ENCODE peak calls at places on chromosomes 12 and 14, in nine cellular contexts. One of them, this sample, is unnamed.

GRCh38 chr12:40970320-40970907 is 217.7 kb upstream of the PDZRN4 start:
- DNase-seq in heart right ventricle: no peak
- DNase-seq in lower lobe of right lung: no peak
- DNase-seq in HFF-Myc: no peak
- DNase-seq in uterus: no peak
- DNase-seq in tibial artery: no peak
- DNase-seq in Caco-2: no peak
- DNase-seq in cardiac muscle cell: no peak
- DNase-seq in fibroblast of mammary gland: no peak
- DNase-seq in this sample: no peak

GRCh38 chr14:29518335-29518734 is 409.3 kb downstream of the PRKD1 start:
- DNase-seq in cardiac muscle cell: peak; percentile 22
- DNase-seq in Caco-2: no peak
- DNase-seq in HFF-Myc: no peak
- DNase-seq in tibial artery: no peak
- DNase-seq in heart right ventricle: no peak
- DNase-seq in lower lobe of right lung: no peak
- DNase-seq in fibroblast of mammary gland: peak; percentile 36
- DNase-seq in uterus: no peak
- DNase-seq in this sample: peak; percentile 49

GRCh38 chr14:94322648-94323570 is at the start of gene SERPINA6:
- DNase-seq in Caco-2: no peak
- DNase-seq in heart right ventricle: no peak
- DNase-seq in cardiac muscle cell: peak; percentile 45
- DNase-seq in fibroblast of mammary gland: peak; percentile 78
- DNase-seq in lower lobe of right lung: no peak
- DNase-seq in tibial artery: no peak
- DNase-seq in HFF-Myc: no peak
- DNase-seq in uterus: no peak
- DNase-seq in this sample: peak; percentile 77

GRCh38 chr12:132020292-132020691 is 70.5 kb downstream of the EP400 start:
- DNase-seq in tibial artery: no peak
- DNase-seq in lower lobe of right lung: no peak
- DNase-seq in cardiac muscle cell: no peak
- DNase-seq in HFF-Myc: no peak
- DNase-seq in Caco-2: no peak
- DNase-seq in heart right ventricle: no peak
- DNase-seq in uterus: no peak
- DNase-seq in fibroblast of mammary gland: no peak
- DNase-seq in this sample: no peak

GRCh38 chr14:101006008-101006407 is 102.5 kb upstream of the RTL1 start:
- DNase-seq in fibroblast of mammary gland: no peak
- DNase-seq in lower lobe of right lung: no peak
- DNase-seq in tibial artery: no peak
- DNase-seq in HFF-Myc: no peak
- DNase-seq in uterus: peak; percentile 8
- DNase-seq in heart right ventricle: no peak
- DNase-seq in cardiac muscle cell: no peak
- DNase-seq in Caco-2: no peak
- DNase-seq in this sample: no peak

GRCh38 chr12:75774309-75775052 is 257.1 kb downstream of the PHLDA1 start:
- DNase-seq in lower lobe of right lung: no peak
- DNase-seq in Caco-2: no peak
- DNase-seq in cardiac muscle cell: no peak
- DNase-seq in HFF-Myc: no peak
- DNase-seq in uterus: no peak
- DNase-seq in tibial artery: no peak
- DNase-seq in heart right ventricle: no peak
- DNase-seq in fibroblast of mammary gland: no peak
- DNase-seq in this sample: peak; percentile 72

GRCh38 chr12:82740129-82741000 is 53.7 kb downstream of the TMTC2 start:
- DNase-seq in lower lobe of right lung: no peak
- DNase-seq in Caco-2: no peak
- DNase-seq in heart right ventricle: no peak
- DNase-seq in HFF-Myc: peak; percentile 52
- DNase-seq in fibroblast of mammary gland: peak; percentile 68
- DNase-seq in cardiac muscle cell: peak; percentile 71
- DNase-seq in uterus: no peak
- DNase-seq in tibial artery: no peak
- DNase-seq in this sample: peak; percentile 80

GRCh38 chr12:68451261-68452091 is 119.3 kb upstream of the MDM1 start:
- DNase-seq in HFF-Myc: no peak
- DNase-seq in uterus: peak; percentile 70
- DNase-seq in heart right ventricle: no peak
- DNase-seq in fibroblast of mammary gland: peak; percentile 82
- DNase-seq in lower lobe of right lung: no peak
- DNase-seq in Caco-2: no peak
- DNase-seq in cardiac muscle cell: peak; percentile 91
- DNase-seq in tibial artery: peak; percentile 63
- DNase-seq in this sample: peak; percentile 99

GRCh38 chr12:47551426-47551851 is 154.4 kb downstream of the RPAP3 start:
- DNase-seq in heart right ventricle: no peak
- DNase-seq in uterus: peak; percentile 24
- DNase-seq in cardiac muscle cell: peak; percentile 42
- DNase-seq in Caco-2: no peak
- DNase-seq in HFF-Myc: peak; percentile 49
- DNase-seq in fibroblast of mammary gland: peak; percentile 53
- DNase-seq in tibial artery: no peak
- DNase-seq in lower lobe of right lung: no peak
- DNase-seq in this sample: peak; percentile 77

GRCh38 chr14:68084256-68084655 is 264.7 kb downstream of the RAD51B start:
- DNase-seq in HFF-Myc: no peak
- DNase-seq in uterus: no peak
- DNase-seq in fibroblast of mammary gland: peak; percentile 40
- DNase-seq in cardiac muscle cell: peak; percentile 44
- DNase-seq in lower lobe of right lung: no peak
- DNase-seq in Caco-2: no peak
- DNase-seq in heart right ventricle: no peak
- DNase-seq in tibial artery: no peak
- DNase-seq in this sample: peak; percentile 25

GRCh38 chr12:122834921-122835692 is at the start of gene HIP1R:
- DNase-seq in heart right ventricle: peak; percentile 50
- DNase-seq in HFF-Myc: no peak
- DNase-seq in tibial artery: no peak
- DNase-seq in cardiac muscle cell: no peak
- DNase-seq in lower lobe of right lung: peak; percentile 65
- DNase-seq in fibroblast of mammary gland: no peak
- DNase-seq in Caco-2: peak; percentile 34
- DNase-seq in uterus: no peak
- DNase-seq in this sample: no peak

GRCh38 chr12:57837779-57838562 is 8.6 kb downstream of the CTDSP2 start:
- DNase-seq in heart right ventricle: peak; percentile 43
- DNase-seq in fibroblast of mammary gland: peak; percentile 84
- DNase-seq in Caco-2: no peak
- DNase-seq in lower lobe of right lung: peak; percentile 72
- DNase-seq in uterus: peak; percentile 51
- DNase-seq in cardiac muscle cell: peak; percentile 85
- DNase-seq in tibial artery: peak; percentile 62
- DNase-seq in HFF-Myc: peak; percentile 42
- DNase-seq in this sample: peak; percentile 84

GRCh38 chr14:74217672-74218448 is 21.4 kb upstream of the VSX2 start:
- DNase-seq in HFF-Myc: peak; percentile 3
- DNase-seq in cardiac muscle cell: peak; percentile 68
- DNase-seq in lower lobe of right lung: peak; percentile 82
- DNase-seq in fibroblast of mammary gland: peak; percentile 47
- DNase-seq in heart right ventricle: peak; percentile 77
- DNase-seq in Caco-2: peak; percentile 76
- DNase-seq in tibial artery: peak; percentile 43
- DNase-seq in uterus: peak; percentile 61
- DNase-seq in this sample: peak; percentile 57

DNA sequence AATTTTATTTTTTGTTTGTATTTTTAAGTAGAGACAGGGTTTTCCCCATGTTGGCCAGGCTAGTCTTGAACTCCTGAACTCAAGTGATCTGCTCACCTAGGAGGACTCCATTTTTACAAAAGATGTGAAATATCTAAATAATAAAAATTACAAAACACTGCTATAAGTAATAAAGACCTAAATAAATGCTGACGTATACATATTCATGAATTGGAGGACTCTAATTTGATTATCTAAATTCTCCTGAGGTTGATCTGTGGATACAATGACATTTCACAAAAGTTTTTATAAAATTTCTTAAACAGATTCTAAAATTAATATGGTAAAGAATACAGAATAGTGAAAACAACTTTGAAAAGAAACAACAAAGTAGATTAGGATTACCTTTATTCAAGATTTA is 1224.0 kb downstream of the SLC16A7 start:
- DNase-seq in lower lobe of right lung: no peak
- DNase-seq in heart right ventricle: no peak
- DNase-seq in fibroblast of mammary gland: no peak
- DNase-seq in uterus: no peak
- DNase-seq in cardiac muscle cell: no peak
- DNase-seq in Caco-2: no peak
- DNase-seq in tibial artery: no peak
- DNase-seq in HFF-Myc: no peak
- DNase-seq in this sample: no peak
- TF ChIP-seq CTCF in lower lobe of right lung: no peak
- TF ChIP-seq CTCF in heart right ventricle: no peak
- TF ChIP-seq CTCF in fibroblast of mammary gland: no peak
- TF ChIP-seq CTCF in uterus: no peak
- TF ChIP-seq CTCF in cardiac muscle cell: no peak
- TF ChIP-seq CTCF in Caco-2: no peak
- TF ChIP-seq CTCF in tibial artery: no peak
- TF ChIP-seq CTCF in HFF-Myc: no peak
- TF ChIP-seq CTCF in this sample: no peak

DNA sequence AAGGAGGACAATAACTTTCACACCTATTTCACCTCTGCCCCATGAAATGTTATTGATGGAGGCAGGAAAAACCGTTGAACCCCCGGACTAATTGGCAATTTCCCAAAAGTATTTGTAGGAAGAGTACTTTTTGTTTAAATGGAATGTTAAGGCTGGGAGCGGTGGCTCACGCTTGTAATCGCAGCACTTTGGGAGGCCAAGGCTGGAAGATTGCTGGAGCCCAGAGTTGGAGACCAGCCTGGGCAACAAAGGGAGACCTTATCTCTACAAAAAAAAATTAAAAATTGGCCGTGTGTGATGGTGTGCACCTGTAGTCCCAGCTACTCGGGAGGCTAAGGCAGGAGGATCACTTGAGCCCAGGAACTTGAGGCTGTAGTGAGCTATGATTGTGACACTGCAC is 26.0 kb upstream of the SPTLC2 start:
- DNase-seq in lower lobe of right lung: no peak
- DNase-seq in HFF-Myc: no peak
- DNase-seq in Caco-2: no peak
- DNase-seq in cardiac muscle cell: no peak
- DNase-seq in tibial artery: no peak
- DNase-seq in heart right ventricle: no peak
- DNase-seq in uterus: no peak
- DNase-seq in fibroblast of mammary gland: no peak
- DNase-seq in this sample: no peak
- H3K4me3 ChIP-seq in lower lobe of right lung: peak overlapping the region; percentile 53
- H3K4me3 ChIP-seq in HFF-Myc: peak overlapping the region; percentile 25
- H3K4me3 ChIP-seq in Caco-2: no peak overlapping the region
- H3K4me3 ChIP-seq in cardiac muscle cell: no peak overlapping the region
- H3K4me3 ChIP-seq in tibial artery: peak overlapping the region; percentile 54
- H3K4me3 ChIP-seq in heart right ventricle: peak overlapping the region; percentile 52
- H3K4me3 ChIP-seq in uterus: peak overlapping the region; percentile 42
- H3K4me3 ChIP-seq in fibroblast of mammary gland: peak overlapping the region; percentile 45
- H3K4me3 ChIP-seq in this sample: peak overlapping the region; percentile 53

DNA sequence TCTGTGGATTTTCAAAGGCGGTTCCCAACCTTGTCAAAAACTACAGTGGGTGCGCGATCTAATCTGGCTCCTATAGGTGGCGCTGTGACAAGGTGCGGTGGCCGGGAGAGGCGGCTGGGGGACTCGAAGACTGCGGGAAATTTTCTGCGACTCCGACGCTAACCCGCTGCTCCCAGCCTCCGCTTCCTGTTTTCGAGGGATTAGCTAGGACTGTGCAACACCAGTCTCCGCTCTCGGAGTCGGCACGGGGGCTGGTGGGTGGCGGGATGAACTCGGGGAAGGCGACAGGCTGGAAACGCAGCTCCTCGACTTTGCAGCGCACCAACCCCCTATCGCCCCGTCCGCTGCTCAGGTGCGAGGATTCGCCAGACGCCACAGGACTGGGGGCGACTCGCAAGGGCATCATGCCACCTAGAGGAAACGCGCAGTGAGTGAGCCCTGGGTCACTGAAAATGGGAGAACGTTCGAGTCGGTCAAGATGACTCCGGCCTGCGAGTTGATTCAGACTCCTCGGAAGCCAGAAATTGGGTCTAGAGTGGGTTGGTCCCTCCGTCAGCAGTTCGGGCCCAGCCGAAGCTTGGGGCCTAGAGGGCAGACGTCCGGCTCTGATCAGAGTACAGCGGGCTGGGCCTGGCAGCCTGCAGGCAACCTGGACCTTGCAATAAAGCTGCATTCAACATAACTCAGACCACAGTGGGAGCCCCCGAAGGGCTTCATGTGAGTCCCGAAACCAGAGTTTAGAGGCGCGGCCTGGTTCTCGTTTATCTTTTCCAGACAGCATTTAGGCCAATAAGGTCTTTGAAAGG is 5.5 kb upstream of the PAX9 start:
- DNase-seq in heart right ventricle: no peak
- DNase-seq in uterus: no peak
- DNase-seq in HFF-Myc: no peak
- DNase-seq in tibial artery: no peak
- DNase-seq in Caco-2: peak; percentile 61
- DNase-seq in cardiac muscle cell: no peak
- DNase-seq in fibroblast of mammary gland: peak; percentile 19
- DNase-seq in lower lobe of right lung: no peak
- DNase-seq in this sample: no peak
- TF ChIP-seq CTCF in heart right ventricle: peak; percentile 12
- TF ChIP-seq CTCF in uterus: no peak
- TF ChIP-seq CTCF in HFF-Myc: peak; percentile 65
- TF ChIP-seq CTCF in tibial artery: peak; percentile 21
- TF ChIP-seq CTCF in Caco-2: peak; percentile 64
- TF ChIP-seq CTCF in cardiac muscle cell: peak; percentile 37
- TF ChIP-seq CTCF in fibroblast of mammary gland: peak; percentile 47
- TF ChIP-seq CTCF in lower lobe of right lung: peak; percentile 27
- TF ChIP-seq CTCF in this sample: peak; percentile 14

DNA sequence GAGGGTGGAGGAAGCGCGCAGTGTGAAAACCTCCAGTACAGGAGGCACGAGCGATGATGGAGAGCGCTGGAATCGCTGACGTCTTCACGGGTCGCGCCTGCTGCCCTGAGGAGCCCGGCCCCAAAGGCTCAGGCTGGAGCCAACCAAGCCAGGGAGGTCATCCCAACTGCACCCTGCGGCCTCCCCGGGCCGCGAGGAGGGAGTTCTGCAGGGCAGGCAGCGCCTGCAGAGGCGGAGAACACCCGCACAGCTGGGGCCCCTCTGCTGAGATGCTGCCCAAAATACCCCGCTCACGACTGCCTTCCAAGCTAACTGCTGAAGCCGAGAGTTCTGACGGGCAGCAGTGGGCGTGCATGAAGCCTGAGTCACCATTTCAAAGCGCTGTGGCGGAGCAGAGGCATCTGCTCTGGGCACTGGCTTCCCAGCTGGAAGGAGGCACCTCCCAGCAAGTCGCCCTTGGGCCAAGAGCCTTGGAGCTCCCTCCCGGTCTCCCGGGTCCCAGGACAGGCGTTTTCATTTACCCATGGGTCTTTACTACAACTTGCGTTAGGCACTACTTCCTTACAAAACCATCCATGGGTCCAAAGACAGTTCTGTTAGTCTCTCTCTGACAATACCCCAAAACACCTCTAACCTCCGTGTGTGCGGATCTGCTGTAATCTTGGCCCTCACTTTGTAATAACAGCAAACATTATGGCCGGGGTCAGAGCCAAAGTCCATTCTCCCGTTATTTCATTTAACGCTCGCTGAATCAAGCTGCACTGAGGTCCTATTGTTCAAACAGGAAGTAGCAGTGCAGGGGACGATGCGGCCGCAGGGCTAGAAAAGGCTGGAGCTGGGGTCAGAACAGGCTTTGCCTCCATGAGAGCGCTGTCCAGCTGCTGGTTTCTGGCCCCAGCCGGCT is 60.1 kb upstream of the RIMBP2 start:
- DNase-seq in uterus: peak; percentile 28
- DNase-seq in cardiac muscle cell: peak; percentile 84
- DNase-seq in HFF-Myc: no peak
- DNase-seq in lower lobe of right lung: no peak
- DNase-seq in tibial artery: peak; percentile 43
- DNase-seq in heart right ventricle: peak; percentile 36
- DNase-seq in Caco-2: peak; percentile 67
- DNase-seq in fibroblast of mammary gland: peak; percentile 82
- DNase-seq in this sample: peak; percentile 86
- H3K4me3 ChIP-seq in uterus: peak overlapping the region; percentile 15
- H3K4me3 ChIP-seq in cardiac muscle cell: no peak overlapping the region
- H3K4me3 ChIP-seq in HFF-Myc: peak overlapping the region; percentile 12
- H3K4me3 ChIP-seq in lower lobe of right lung: peak overlapping the region; percentile 37
- H3K4me3 ChIP-seq in tibial artery: peak overlapping the region; percentile 35
- H3K4me3 ChIP-seq in heart right ventricle: peak overlapping the region; percentile 36
- H3K4me3 ChIP-seq in Caco-2: peak overlapping the region; percentile 4
- H3K4me3 ChIP-seq in fibroblast of mammary gland: peak overlapping the region; percentile 31
- H3K4me3 ChIP-seq in this sample: peak overlapping the region; percentile 51